ENCODE peak calls at places on chromosomes 13 and 19, in nine cellular contexts. Y is IMR-90, T is neural progenitor cell, A is HL-60, R is chondrocyte, W is A549, U is AG04450, H is GM13977, I is tibial artery. M is an unnamed sample.

GRCh38 chr13:23797276-23797903 is 91.8 kb downstream of the MIPEP start:
- DNase-seq in Y (no peak), T (no peak), A (no peak), R (no peak), W (no peak), U (no peak), H (no peak), I (no peak), M (no peak)

GRCh38 chr13:52405767-52406494 is at the start of gene THSD1:
- DNase-seq in Y (peak), T (peak), A (no peak), R (no peak), W (peak), U (no peak), H (peak), I (peak), M (peak)

GRCh38 chr13:57996717-57997116 is 365.2 kb downstream of the PCDH17 start:
- DNase-seq in Y (no peak), T (no peak), A (no peak), R (no peak), W (no peak), U (no peak), H (no peak), I (no peak), M (no peak)

GRCh38 chr13:76830805-76831204 is 55.4 kb downstream of the KCTD12 start:
- DNase-seq in Y (no peak), T (no peak), A (no peak), R (no peak), W (no peak), U (no peak), H (no peak), I (no peak), M (no peak)

GRCh38 chr19:10812902-10813404 is 23.1 kb downstream of the TMED1 start:
- DNase-seq in Y (peak), T (no peak), A (peak), R (no peak), W (peak), U (peak), H (no peak), I (peak), M (no peak)

GRCh38 chr19:39613597-39613996 is 11.3 kb downstream of the LGALS13 start:
- DNase-seq in Y (no peak), T (no peak), A (no peak), R (no peak), W (no peak), U (no peak), H (no peak), I (no peak), M (no peak)

GRCh38 chr13:27678306-27679040 is 56.8 kb downstream of the POLR1D start:
- DNase-seq in Y (peak), T (no peak), A (no peak), R (no peak), W (no peak), U (no peak), H (no peak), I (no peak), M (no peak)

GRCh38 chr19:17402982-17403855 is 2.2 kb downstream of the BST2 start:
- DNase-seq in Y (no peak), T (peak), A (no peak), R (no peak), W (peak), U (no peak), H (peak), I (no peak), M (peak)

GRCh38 chr19:48571378-48572162 is 19.6 kb downstream of the SULT2B1 start:
- DNase-seq in Y (no peak), T (no peak), A (no peak), R (no peak), W (peak), U (no peak), H (no peak), I (no peak), M (no peak)

GRCh38 chr19:51337861-51338562 is 3.9 kb downstream of the VSIG10L start:
- DNase-seq in Y (no peak), T (no peak), A (no peak), R (peak), W (no peak), U (no peak), H (no peak), I (no peak), M (no peak)

GRCh38 chr19:51339313-51339686 is 2.6 kb downstream of the VSIG10L start:
- DNase-seq in Y (no peak), T (peak), A (peak), R (no peak), W (no peak), U (no peak), H (peak), I (no peak), M (no peak)

GRCh38 chr19:51338563-51339312 is 3.2 kb downstream of the VSIG10L start:
- DNase-seq in Y (peak), T (peak), A (peak), R (peak), W (peak), U (no peak), H (peak), I (peak), M (peak)

GRCh38 chr19:51341066-51341465 is 873 bp downstream of the VSIG10L start:
- DNase-seq in Y (no peak), T (no peak), A (no peak), R (no peak), W (no peak), U (no peak), H (no peak), I (no peak), M (no peak)

DNA sequence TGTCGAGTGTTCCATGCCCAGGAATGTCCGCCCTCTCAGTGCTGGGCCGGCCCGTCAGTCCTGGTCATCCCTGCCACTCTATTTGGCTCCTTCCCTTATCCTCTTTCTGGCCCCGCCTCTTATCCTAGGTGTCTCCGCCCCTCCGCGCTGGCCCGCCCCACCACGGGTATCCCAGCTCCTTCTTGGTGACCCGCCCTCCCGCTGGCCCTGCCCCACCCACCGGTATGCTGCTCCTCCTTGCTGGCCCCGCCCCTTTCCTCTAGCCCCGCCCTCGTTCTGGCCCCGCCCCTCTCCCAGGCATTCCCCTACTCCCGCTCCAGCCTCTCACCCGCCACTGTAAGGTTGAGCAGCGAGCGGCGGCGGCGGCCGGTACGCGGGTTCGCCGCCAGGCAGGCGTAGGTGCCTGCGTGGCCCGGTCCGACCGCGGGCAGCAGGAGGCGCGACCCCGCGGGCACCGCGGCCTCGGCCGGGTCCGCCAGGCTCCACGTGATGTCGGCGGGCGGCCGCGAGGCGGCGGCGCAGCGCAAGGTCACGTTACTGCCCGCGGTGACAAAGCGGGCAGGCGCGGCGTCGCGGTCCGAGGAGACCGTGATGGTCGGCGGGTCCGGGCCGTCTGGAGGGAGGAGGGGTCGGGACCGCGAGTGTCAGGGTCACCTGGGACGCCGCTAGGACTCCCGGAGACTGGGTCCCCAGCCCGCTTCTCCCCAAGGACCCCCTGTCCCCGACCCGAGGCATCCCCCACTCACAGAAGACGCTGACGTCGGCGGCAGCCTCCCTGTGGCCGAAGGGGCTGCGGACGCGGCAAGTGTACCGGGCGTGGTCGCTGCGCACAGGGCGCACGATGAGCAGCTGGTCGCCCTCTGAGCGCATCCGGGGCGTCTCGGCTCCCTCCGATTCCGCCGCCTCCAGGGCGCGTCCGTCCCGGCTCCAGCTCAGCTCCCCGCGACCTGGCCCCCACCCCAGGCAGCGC is 2.0 kb downstream of the VSIG10L start:
- DNase-seq in Y (peak), T (peak), A (peak), R (peak), W (peak), U (peak), H (peak), I (peak), M (peak)
- TF ChIP-seq CTCF in Y (peak), T (peak), A (no peak), R (peak), W (peak), U (no peak), H (peak), I (peak), M (no peak)

GRCh38 chr19:45638930-45639729 is at the start of gene EML2:
- DNase-seq in Y (no peak), T (peak), A (peak), R (no peak), W (peak), U (no peak), H (peak), I (peak), M (peak)
- TF ChIP-seq CTCF in Y (no peak), T (peak), A (no peak), R (peak), W (peak), U (peak), H (peak), I (no peak), M (peak)

DNA sequence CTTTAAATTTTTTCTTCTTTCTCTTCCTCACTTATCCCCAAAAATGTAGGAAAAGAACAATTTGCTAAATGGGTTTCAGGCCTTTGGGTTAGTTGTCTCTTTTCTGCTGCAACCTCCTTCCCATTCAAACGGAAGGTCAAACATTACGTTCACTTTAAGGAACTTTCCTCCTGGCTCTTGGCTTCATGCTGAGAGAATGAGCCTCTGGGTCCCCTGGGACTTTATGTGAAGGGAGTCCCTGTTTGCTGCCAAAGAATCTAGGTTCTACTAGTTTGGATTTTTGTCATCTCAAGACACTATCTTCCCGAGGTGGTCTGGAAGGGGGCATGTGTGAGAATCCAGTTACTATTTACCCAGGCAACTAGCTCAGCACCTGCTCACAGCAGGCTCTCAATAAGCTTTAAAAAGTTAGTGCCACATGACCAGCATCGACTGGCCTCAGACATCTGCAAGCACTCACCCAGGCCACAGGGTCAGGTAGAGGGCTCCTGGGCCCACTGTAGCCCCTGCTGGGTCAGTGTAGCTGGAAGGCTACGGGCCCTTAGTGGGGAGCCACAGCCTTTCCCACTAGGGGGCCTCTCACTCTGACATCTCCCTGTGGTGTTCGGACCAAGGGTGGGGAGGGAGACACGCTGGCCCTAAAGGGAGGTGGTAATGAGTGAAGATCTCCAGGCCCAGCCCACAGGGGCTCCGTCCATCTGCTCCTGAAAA is 40.5 kb downstream of the FAM124A start:
- DNase-seq in Y (no peak), T (peak), A (no peak), R (no peak), W (no peak), U (no peak), H (no peak), I (no peak), M (peak)
- TF ChIP-seq CTCF in Y (no peak), T (no peak), A (no peak), R (peak), W (no peak), U (peak), H (peak), I (no peak), M (no peak)

DNA sequence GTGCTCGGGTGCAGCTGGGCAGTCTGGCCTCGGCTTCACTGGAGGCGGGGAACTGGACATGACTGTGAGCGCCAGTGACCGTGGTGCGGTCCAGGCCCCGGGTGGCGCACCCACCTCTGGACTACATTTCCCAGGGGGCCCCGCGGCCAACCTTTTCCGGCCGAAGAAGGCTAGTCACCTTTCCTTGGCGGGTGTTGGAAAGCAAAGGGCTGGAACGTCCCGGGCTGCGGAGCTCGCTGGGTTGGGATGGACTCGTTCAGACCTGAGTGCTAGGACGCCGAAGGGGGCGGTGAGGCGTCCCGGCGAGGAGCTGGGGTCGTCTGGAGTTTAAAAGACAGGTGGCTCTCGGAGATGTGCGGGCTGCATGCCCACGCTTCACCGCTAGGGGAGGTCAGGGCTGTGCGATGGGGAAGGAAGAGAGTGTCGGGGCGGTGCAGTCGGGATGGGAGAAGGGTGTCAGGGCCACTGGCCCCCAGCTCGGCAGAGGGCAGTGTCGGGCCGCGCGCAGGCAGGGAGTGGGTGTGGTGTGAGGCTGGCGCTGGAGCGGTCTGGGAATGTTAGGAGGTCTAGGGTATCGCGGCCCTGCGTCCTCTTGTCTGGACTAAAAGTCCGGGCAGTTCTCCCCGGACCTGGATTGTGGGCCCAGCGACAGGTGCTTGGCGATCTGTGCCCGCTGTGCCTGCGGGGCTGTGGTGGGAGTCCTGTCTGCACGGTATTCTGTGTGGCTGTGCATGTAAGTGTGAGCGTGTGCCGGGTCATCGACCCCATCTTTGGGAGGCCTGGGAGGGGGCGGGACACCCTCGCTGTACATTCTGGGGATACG is 57.1 kb downstream of the ZNF568 start:
- DNase-seq in Y (peak), T (no peak), A (peak), R (no peak), W (no peak), U (peak), H (peak), I (peak), M (no peak)
- TF ChIP-seq CTCF in Y (peak), T (no peak), A (peak), R (no peak), W (no peak), U (peak), H (peak), I (peak), M (no peak)

GRCh38 chr19:49809155-49809986 is 3.7 kb downstream of the FUZ start:
- DNase-seq in Y (no peak), T (peak), A (no peak), R (no peak), W (peak), U (no peak), H (no peak), I (peak), M (peak)
- TF ChIP-seq CTCF in Y (no peak), T (peak), A (no peak), R (peak), W (peak), U (no peak), H (peak), I (no peak), M (no peak)

GRCh38 chr19:1452802-1453524 is 3.0 kb downstream of the APC2 start:
- DNase-seq in Y (no peak), T (no peak), A (no peak), R (no peak), W (no peak), U (no peak), H (no peak), I (no peak), M (no peak)

GRCh38 chr19:1453525-1454371 is 3.8 kb downstream of the APC2 start:
- DNase-seq in Y (no peak), T (peak), A (no peak), R (no peak), W (peak), U (no peak), H (no peak), I (no peak), M (peak)

GRCh38 chr19:1456121-1456900 is 6.4 kb downstream of the APC2 start:
- DNase-seq in Y (no peak), T (no peak), A (no peak), R (no peak), W (no peak), U (no peak), H (no peak), I (no peak), M (no peak)

GRCh38 chr19:1455336-1456120 is 5.6 kb downstream of the APC2 start:
- DNase-seq in Y (peak), T (peak), A (peak), R (no peak), W (peak), U (no peak), H (peak), I (no peak), M (peak)

DNA sequence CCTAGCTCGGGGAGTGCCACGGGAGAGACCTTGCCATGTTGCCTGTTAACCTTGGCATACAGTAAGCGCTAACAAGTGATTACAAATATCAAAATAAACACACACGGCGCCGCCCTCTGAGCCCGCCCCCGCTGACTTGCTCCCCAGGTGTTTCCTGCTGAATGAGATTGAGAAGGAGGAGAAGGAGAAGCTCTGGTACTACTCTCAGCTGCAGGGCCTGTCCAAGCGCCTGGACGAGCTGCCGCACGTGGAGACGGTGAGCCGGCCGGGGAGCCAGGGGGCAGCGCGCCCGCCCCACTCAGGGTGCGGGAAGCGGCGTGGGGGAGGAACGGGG is 5.0 kb downstream of the APC2 start:
- DNase-seq in Y (no peak), T (no peak), A (peak), R (no peak), W (no peak), U (no peak), H (no peak), I (no peak), M (no peak)
- TF ChIP-seq CTCF in Y (no peak), T (no peak), A (no peak), R (no peak), W (no peak), U (no peak), H (no peak), I (no peak), M (no peak)

GRCh38 chr13:40170091-40170490 is 496.4 kb downstream of the FOXO1 start:
- DNase-seq in Y (no peak), T (no peak), A (no peak), R (no peak), W (no peak), U (no peak), H (no peak), I (no peak), M (no peak)

GRCh38 chr13:40171566-40171965 is 494.9 kb downstream of the FOXO1 start:
- DNase-seq in Y (no peak), T (no peak), A (no peak), R (no peak), W (no peak), U (no peak), H (no peak), I (no peak), M (no peak)

GRCh38 chr13:40169476-40169875 is 497.0 kb downstream of the FOXO1 start:
- DNase-seq in Y (no peak), T (no peak), A (no peak), R (no peak), W (no peak), U (no peak), H (no peak), I (no peak), M (no peak)

GRCh38 chr13:40172149-40172591 is 494.3 kb downstream of the FOXO1 start:
- DNase-seq in Y (no peak), T (no peak), A (no peak), R (no peak), W (no peak), U (no peak), H (no peak), I (no peak), M (no peak)

GRCh38 chr13:40170982-40171381 is 495.5 kb downstream of the FOXO1 start:
- DNase-seq in Y (no peak), T (no peak), A (no peak), R (no peak), W (no peak), U (no peak), H (no peak), I (no peak), M (no peak)
- TF ChIP-seq CTCF in Y (no peak), T (no peak), A (no peak), R (no peak), W (no peak), U (no peak), H (no peak), I (no peak), M (no peak)